ENCODE peak calls at places on chromosomes 11 and 22, in nine cellular contexts. U is stimulated activated CD4-positive, alpha-beta T cell treated with anti-CD3 and anti-CD28 coated beads, TNF-alpha, amount 100 ng/mL, for 1 hour; X is AG09319; B is upper lobe of right lung; G is stimulated activated naive CD8-positive, alpha-beta T cell treated with anti-CD3 and anti-CD28 coated beads, Interleukin-15, Interleukin-2, amounts not matched to agents 100 U/mL and 50 U/mL, for 24 hours; I is CD4-positive, alpha-beta memory T cell; E is stimulated activated CD8-positive, alpha-beta memory T cell treated with anti-CD3 and anti-CD28 coated beads, Interleukin-4, amount 100 ng/mL, for 48 hours; P is retina; Y is NCI-H1105 treated with DMSO at 0.1 percent for 48 hours. J is an unnamed sample.

GRCh38 chr11:58222730-58223129 is 6.0 kb downstream of the OR10Q1 start:
- DNase-seq in U (no peak), X (no peak), B (no peak), G (no peak), I (no peak), E (no peak), P (no peak), Y (no peak), J (no peak)

GRCh38 chr11:33915521-33915920 is 23.6 kb upstream of the LMO2 start:
- DNase-seq in U (no peak), X (no peak), B (no peak), G (no peak), I (no peak), E (no peak), P (no peak), Y (no peak), J (no peak)

GRCh38 chr11:11450744-11451362 is 97.8 kb upstream of the CSNK2A3 start:
- DNase-seq in U (no peak), X (no peak), B (no peak), G (no peak), I (no peak), E (no peak), P (no peak), Y (no peak), J (no peak)

GRCh38 chr22:20940178-20940790 is 23.1 kb downstream of the CRKL start:
- DNase-seq in U (no peak), X (peak), B (no peak), G (no peak), I (no peak), E (no peak), P (no peak), Y (no peak), J (no peak)

GRCh38 chr22:10961043-10961860 is 4566.7 kb upstream of the OR11H1 start:
- DNase-seq in U (no peak), X (no peak), B (no peak), G (no peak), I (no peak), E (no peak), P (no peak), Y (no peak), J (peak)

GRCh38 chr22:44718418-44718817 is 16.4 kb downstream of the PRR5 start:
- DNase-seq in U (no peak), X (no peak), B (no peak), G (no peak), I (peak), E (no peak), P (no peak), Y (no peak), J (no peak)

GRCh38 chr11:69550846-69551245 is 69.4 kb downstream of the LINC01488 start:
- DNase-seq in U (no peak), X (no peak), B (no peak), G (no peak), I (no peak), E (no peak), P (no peak), Y (no peak), J (no peak)

GRCh38 chr11:77619576-77620198 is 17.9 kb downstream of the CLNS1A start:
- DNase-seq in U (no peak), X (no peak), B (no peak), G (no peak), I (peak), E (no peak), P (peak), Y (peak), J (no peak)

GRCh38 chr22:18112440-18112839 is 1.8 kb downstream of the TUBA8 start:
- DNase-seq in U (no peak), X (no peak), B (no peak), G (no peak), I (no peak), E (no peak), P (no peak), Y (no peak), J (no peak)

GRCh38 chr11:112392860-112393259 is 132.2 kb upstream of the PLET1 start:
- DNase-seq in U (no peak), X (no peak), B (no peak), G (no peak), I (no peak), E (no peak), P (peak), Y (peak), J (no peak)

GRCh38 chr22:45210577-45211431 is 29.9 kb downstream of the KIAA0930 start:
- DNase-seq in U (no peak), X (peak), B (peak), G (no peak), I (no peak), E (no peak), P (no peak), Y (no peak), J (no peak)

GRCh38 chr11:40161855-40162410 is 1297.5 kb downstream of the LRRC4C start:
- DNase-seq in U (no peak), X (no peak), B (no peak), G (no peak), I (no peak), E (no peak), P (no peak), Y (no peak), J (no peak)

GRCh38 chr22:44389181-44389580 is 76.4 kb upstream of the SHISAL1 start:
- DNase-seq in U (no peak), X (no peak), B (peak), G (no peak), I (no peak), E (no peak), P (no peak), Y (no peak), J (no peak)

GRCh38 chr11:111795333-111795985 is 29.3 kb upstream of the PPP2R1B start:
- DNase-seq in U (no peak), X (no peak), B (no peak), G (no peak), I (no peak), E (no peak), P (no peak), Y (no peak), J (no peak)

GRCh38 chr11:16356057-16356750 is at the start of gene SOX6:
- DNase-seq in U (no peak), X (no peak), B (no peak), G (no peak), I (no peak), E (no peak), P (no peak), Y (peak), J (no peak)

GRCh38 chr11:103794262-103794661 is 242.2 kb upstream of the DDI1 start:
- DNase-seq in U (no peak), X (peak), B (no peak), G (no peak), I (no peak), E (no peak), P (no peak), Y (no peak), J (no peak)

GRCh38 chr11:125772834-125773505 is 5.7 kb downstream of the PATE2 start:
- DNase-seq in U (no peak), X (no peak), B (no peak), G (no peak), I (no peak), E (no peak), P (no peak), Y (no peak), J (no peak)

GRCh38 chr22:32204211-32204855 is 540 bp downstream of the RFPL2 start:
- DNase-seq in U (no peak), X (no peak), B (no peak), G (no peak), I (peak), E (peak), P (peak), Y (peak), J (no peak)

GRCh38 chr22:28855355-28856094 is 27.8 kb upstream of the ZNRF3 start:
- DNase-seq in U (peak), X (peak), B (no peak), G (peak), I (peak), E (peak), P (peak), Y (peak), J (peak)

GRCh38 chr11:14506532-14506931 is 6.9 kb upstream of the COPB1 start:
- DNase-seq in U (no peak), X (no peak), B (no peak), G (no peak), I (no peak), E (no peak), P (no peak), Y (no peak), J (no peak)

GRCh38 chr11:29002816-29003215 is 894.6 kb downstream of the METTL15 start:
- DNase-seq in U (no peak), X (no peak), B (no peak), G (no peak), I (no peak), E (no peak), P (no peak), Y (no peak), J (no peak)

GRCh38 chr22:37588540-37589215 is 8.8 kb upstream of the LGALS2 start:
- DNase-seq in U (no peak), X (no peak), B (no peak), G (no peak), I (no peak), E (no peak), P (no peak), Y (no peak), J (no peak)

GRCh38 chr11:118522571-118523072 is 4.7 kb upstream of the TTC36 start:
- DNase-seq in U (no peak), X (no peak), B (no peak), G (no peak), I (no peak), E (no peak), P (peak), Y (peak), J (no peak)

GRCh38 chr22:36734171-36735058 is 30.9 kb upstream of the CACNG2 start:
- DNase-seq in U (no peak), X (no peak), B (peak), G (no peak), I (no peak), E (no peak), P (no peak), Y (no peak), J (no peak)

GRCh38 chr22:38317995-38318715 is 922 bp upstream of the CSNK1E start:
- DNase-seq in U (no peak), X (no peak), B (peak), G (no peak), I (no peak), E (no peak), P (peak), Y (no peak), J (peak)

GRCh38 chr22:27046126-27046525 is 388.7 kb downstream of the MIAT start:
- DNase-seq in U (no peak), X (no peak), B (no peak), G (no peak), I (no peak), E (no peak), P (no peak), Y (peak), J (no peak)

GRCh38 chr22:21975854-21976345 is 6.7 kb downstream of the TOP3B start:
- DNase-seq in U (no peak), X (no peak), B (no peak), G (no peak), I (no peak), E (no peak), P (no peak), Y (no peak), J (no peak)

GRCh38 chr11:120985718-120986569 is 38.0 kb upstream of the TBCEL start:
- DNase-seq in U (peak), X (no peak), B (peak), G (peak), I (peak), E (peak), P (peak), Y (peak), J (peak)

GRCh38 chr11:65766535-65766934 is 14.2 kb downstream of the AP5B1 start:
- DNase-seq in U (no peak), X (peak), B (no peak), G (no peak), I (no peak), E (no peak), P (no peak), Y (no peak), J (no peak)

GRCh38 chr11:111976614-111977140 is 39.5 kb downstream of the DIXDC1 start:
- DNase-seq in U (no peak), X (no peak), B (no peak), G (no peak), I (no peak), E (no peak), P (peak), Y (no peak), J (no peak)

GRCh38 chr11:95559899-95560298 is 229.7 kb downstream of the FAM76B start:
- DNase-seq in U (no peak), X (no peak), B (no peak), G (no peak), I (no peak), E (no peak), P (no peak), Y (no peak), J (peak)

GRCh38 chr11:29018631-29019030 is 910.4 kb downstream of the METTL15 start:
- DNase-seq in U (no peak), X (no peak), B (no peak), G (no peak), I (no peak), E (no peak), P (no peak), Y (no peak), J (no peak)

GRCh38 chr22:26828311-26828710 is 170.9 kb downstream of the MIAT start:
- DNase-seq in U (no peak), X (no peak), B (no peak), G (no peak), I (no peak), E (no peak), P (no peak), Y (no peak), J (no peak)

GRCh38 chr22:25402501-25403283 is 161.8 kb upstream of the GRK3 start:
- DNase-seq in U (no peak), X (no peak), B (peak), G (no peak), I (no peak), E (no peak), P (peak), Y (no peak), J (no peak)

GRCh38 chr22:41290262-41291221 is 4.6 kb upstream of the RANGAP1 start:
- DNase-seq in U (no peak), X (peak), B (no peak), G (no peak), I (no peak), E (no peak), P (no peak), Y (no peak), J (no peak)

GRCh38 chr22:35219012-35219411 is 38.3 kb upstream of the HMGXB4 start:
- DNase-seq in U (no peak), X (peak), B (no peak), G (no peak), I (no peak), E (no peak), P (no peak), Y (no peak), J (no peak)

GRCh38 chr11:44634401-44635281 is 69.2 kb downstream of the CD82 start:
- DNase-seq in U (no peak), X (peak), B (peak), G (peak), I (no peak), E (peak), P (peak), Y (peak), J (no peak)

GRCh38 chr22:46090631-46091201 is 59.6 kb upstream of the PPARA start:
- DNase-seq in U (no peak), X (no peak), B (peak), G (no peak), I (no peak), E (no peak), P (no peak), Y (no peak), J (no peak)

GRCh38 chr11:86183694-86184093 is 60.9 kb upstream of the EED start:
- DNase-seq in U (no peak), X (no peak), B (no peak), G (peak), I (no peak), E (peak), P (no peak), Y (no peak), J (no peak)

GRCh38 chr11:122108192-122108799 is 7.7 kb downstream of the BLID start:
- DNase-seq in U (no peak), X (no peak), B (no peak), G (peak), I (no peak), E (peak), P (no peak), Y (peak), J (no peak)